ENCODE peak calls at places on chromosomes 4 and X, in four cellular contexts. C, I, U and A are unnamed samples.

GRCh38 chrX:7077910-7078245 is 69.6 kb upstream of the STS start:
- DNase-seq in I (no peak), C (no peak), U (no peak), A (no peak)

GRCh38 chrX:117854806-117855205 is 261.8 kb downstream of the KLHL13 start:
- DNase-seq in I (no peak), U (no peak), C (no peak), A (no peak)

GRCh38 chr4:132097046-132097445 is 1052.0 kb upstream of the PCDH10 start:
- DNase-seq in I (no peak), U (no peak), C (no peak), A (no peak)

GRCh38 chrX:71103110-71103983 is 3.2 kb downstream of the CXorf65 start:
- DNase-seq in U (peak), C (no peak), I (no peak), A (no peak)

GRCh38 chrX:134236690-134237362 is at the start of gene CCDC160:
- DNase-seq in U (peak), I (peak), C (peak), A (no peak)

GRCh38 chr4:65635051-65635821 is 35.1 kb downstream of the EPHA5 start:
- DNase-seq in U (no peak), I (no peak), C (no peak), A (no peak)

GRCh38 chr4:87428979-87429378 is 6.6 kb downstream of the NUDT9 start:
- DNase-seq in U (no peak), C (no peak), I (no peak), A (no peak)

GRCh38 chr4:156113138-156113537 is 159.5 kb upstream of the CTSO start:
- DNase-seq in C (no peak), U (no peak), I (no peak), A (no peak)

GRCh38 chr4:186831574-186831973 is 107.9 kb upstream of the FAT1 start:
- DNase-seq in U (no peak), C (no peak), I (no peak), A (no peak)

GRCh38 chr4:79209822-79210635 is 115.8 kb downstream of the NAA11 start:
- DNase-seq in U (peak), C (no peak), I (no peak), A (no peak)

GRCh38 chrX:120302434-120302833 is 8.8 kb downstream of the TMEM255A start:
- DNase-seq in U (no peak), I (no peak), C (no peak), A (no peak)

GRCh38 chr4:87216469-87216868 is 3.9 kb downstream of the KLHL8 start:
- DNase-seq in U (no peak), I (no peak), C (no peak), A (no peak)

GRCh38 chrX:44303119-44303518 is 40.4 kb downstream of the EFHC2 start:
- DNase-seq in I (no peak), C (no peak), U (no peak), A (no peak)

GRCh38 chrX:110746014-110746413 is 49.6 kb downstream of the CHRDL1 start:
- DNase-seq in I (no peak), U (no peak), C (no peak), A (no peak)

GRCh38 chrX:134501942-134502341 is 42.0 kb downstream of the HPRT1 start:
- DNase-seq in C (no peak), I (no peak), U (no peak), A (no peak)

GRCh38 chrX:13387656-13388421 is 68.0 kb upstream of the ATXN3L start:
- DNase-seq in C (no peak), U (no peak), I (no peak), A (no peak)

GRCh38 chr4:120869511-120870278 is 52.8 kb downstream of the PRDM5 start:
- DNase-seq in U (no peak), I (no peak), C (no peak), A (no peak)

GRCh38 chr4:17324431-17324830 is 187.5 kb downstream of the QDPR start:
- DNase-seq in U (no peak), I (no peak), C (no peak), A (no peak)

DNA sequence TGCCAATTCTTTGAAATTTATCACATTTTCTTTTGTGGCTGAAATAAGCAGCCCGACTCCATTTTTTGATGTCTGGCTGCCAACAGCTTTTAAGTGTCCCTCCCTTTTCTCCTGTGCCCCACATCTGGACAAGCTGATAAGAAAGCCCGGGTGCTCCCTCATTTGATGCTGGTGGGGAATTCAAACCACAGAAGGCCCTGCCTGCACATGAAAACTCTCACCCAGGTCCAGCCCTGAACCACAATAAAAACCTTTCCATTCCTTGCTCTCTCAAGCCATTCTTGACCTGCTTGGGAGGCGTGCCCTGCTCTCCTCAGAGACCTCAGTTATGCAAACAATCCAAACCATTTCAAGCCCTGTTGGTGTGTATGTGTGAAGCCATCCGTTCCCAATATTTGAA is 93.9 kb downstream of the FAM53A start:
- DNase-seq in U (peak), I (no peak), C (no peak), A (no peak)
- TF ChIP-seq EP300 in U (no peak), I (no peak), C (no peak), A (no peak)

GRCh38 chrX:2703991-2704369 is 12.9 kb downstream of the CD99 start:
- DNase-seq in U (no peak), C (no peak), I (no peak), A (no peak)

GRCh38 chrX:2705461-2705860 is 14.4 kb downstream of the CD99 start:
- DNase-seq in U (no peak), I (no peak), C (no peak), A (no peak)

GRCh38 chrX:2707334-2707760 is 16.3 kb downstream of the CD99 start:
- DNase-seq in C (no peak), U (peak), I (peak), A (peak)

GRCh38 chrX:2708016-2708415 is 16.9 kb downstream of the CD99 start:
- DNase-seq in U (no peak), C (no peak), I (no peak), A (no peak)

DNA sequence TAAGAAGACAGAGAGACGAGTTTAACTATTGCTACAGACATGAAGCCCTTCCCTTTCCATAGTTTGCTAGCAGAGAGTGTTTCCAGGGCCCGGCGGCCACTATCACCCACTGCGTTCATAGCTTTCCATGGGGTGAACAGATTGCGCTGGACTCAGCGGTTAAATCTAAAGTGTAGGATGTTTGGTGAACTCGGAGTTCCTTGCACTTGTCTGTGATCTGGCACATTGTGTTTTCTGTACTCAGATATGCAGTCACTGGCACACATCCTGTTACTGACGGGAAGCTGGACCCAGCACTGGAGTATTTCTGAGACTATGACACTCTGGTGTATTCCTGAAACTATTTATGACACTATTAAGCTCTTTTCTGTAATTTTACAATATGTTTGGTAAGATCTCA is 13.9 kb downstream of the CD99 start:
- DNase-seq in U (no peak), I (no peak), C (no peak), A (no peak)
- TF ChIP-seq EP300 in U (peak), I (no peak), C (peak), A (peak)

DNA sequence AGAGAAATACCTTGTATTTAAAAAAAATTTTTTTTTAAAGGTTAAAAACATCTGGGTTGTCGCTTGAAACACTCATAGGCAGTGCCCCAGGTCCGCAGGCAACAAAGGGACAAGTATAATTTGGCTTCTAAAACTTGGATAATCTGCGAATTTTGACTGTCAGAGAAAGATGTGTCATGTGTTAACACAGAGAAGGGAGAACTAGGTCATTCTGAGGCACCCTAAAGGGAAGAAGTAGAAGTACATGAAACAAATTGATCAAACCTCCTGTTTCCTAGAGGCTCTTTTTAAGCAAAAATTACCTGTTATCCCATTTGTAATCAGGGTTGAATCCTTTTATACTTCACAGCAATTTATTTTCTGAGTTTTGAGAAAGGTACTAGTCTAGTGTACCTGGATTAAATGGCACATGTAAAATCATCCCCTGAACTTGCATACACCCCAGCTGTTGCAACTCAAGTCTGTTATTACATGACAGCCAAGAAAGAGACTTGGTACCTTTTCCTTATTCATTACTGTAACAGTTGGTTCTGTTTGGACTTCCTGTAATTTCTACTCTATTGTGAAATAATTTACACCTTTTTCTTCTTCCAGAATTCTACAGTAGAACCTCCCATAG is 1.7 kb downstream of the SRD5A3 start:
- DNase-seq in C (no peak), U (no peak), I (no peak), A (no peak)
- TF ChIP-seq EP300 in C (no peak), U (no peak), I (no peak), A (no peak)

GRCh38 chr4:73258668-73259551 is at the start of gene ANKRD17:
- DNase-seq in U (peak), C (peak), I (peak), A (peak)
- TF ChIP-seq EP300 in U (peak), C (no peak), I (no peak), A (peak)

GRCh38 chrX:53323196-53323595 is 41.8 kb upstream of the IQSEC2 start:
- DNase-seq in C (no peak), I (no peak), U (no peak), A (no peak)

GRCh38 chrX:53321943-53322497 is 40.6 kb upstream of the IQSEC2 start:
- DNase-seq in C (no peak), U (no peak), I (no peak), A (no peak)

GRCh38 chrX:53319614-53320542 is 38.5 kb upstream of the IQSEC2 start:
- DNase-seq in U (no peak), C (no peak), I (no peak), A (no peak)

GRCh38 chrX:53320543-53321215 is 39.3 kb upstream of the IQSEC2 start:
- DNase-seq in I (no peak), U (no peak), C (peak), A (no peak)

GRCh38 chrX:53321216-53321942 is 40.0 kb upstream of the IQSEC2 start:
- DNase-seq in I (no peak), C (peak), U (no peak), A (no peak)
- TF ChIP-seq EP300 in I (no peak), C (no peak), U (no peak), A (no peak)

GRCh38 chr4:151524610-151525009 is 115.6 kb downstream of the FHIP1A start:
- DNase-seq in U (no peak), C (no peak), I (no peak), A (no peak)
- TF ChIP-seq EP300 in U (no peak), C (no peak), I (no peak), A (no peak)

DNA sequence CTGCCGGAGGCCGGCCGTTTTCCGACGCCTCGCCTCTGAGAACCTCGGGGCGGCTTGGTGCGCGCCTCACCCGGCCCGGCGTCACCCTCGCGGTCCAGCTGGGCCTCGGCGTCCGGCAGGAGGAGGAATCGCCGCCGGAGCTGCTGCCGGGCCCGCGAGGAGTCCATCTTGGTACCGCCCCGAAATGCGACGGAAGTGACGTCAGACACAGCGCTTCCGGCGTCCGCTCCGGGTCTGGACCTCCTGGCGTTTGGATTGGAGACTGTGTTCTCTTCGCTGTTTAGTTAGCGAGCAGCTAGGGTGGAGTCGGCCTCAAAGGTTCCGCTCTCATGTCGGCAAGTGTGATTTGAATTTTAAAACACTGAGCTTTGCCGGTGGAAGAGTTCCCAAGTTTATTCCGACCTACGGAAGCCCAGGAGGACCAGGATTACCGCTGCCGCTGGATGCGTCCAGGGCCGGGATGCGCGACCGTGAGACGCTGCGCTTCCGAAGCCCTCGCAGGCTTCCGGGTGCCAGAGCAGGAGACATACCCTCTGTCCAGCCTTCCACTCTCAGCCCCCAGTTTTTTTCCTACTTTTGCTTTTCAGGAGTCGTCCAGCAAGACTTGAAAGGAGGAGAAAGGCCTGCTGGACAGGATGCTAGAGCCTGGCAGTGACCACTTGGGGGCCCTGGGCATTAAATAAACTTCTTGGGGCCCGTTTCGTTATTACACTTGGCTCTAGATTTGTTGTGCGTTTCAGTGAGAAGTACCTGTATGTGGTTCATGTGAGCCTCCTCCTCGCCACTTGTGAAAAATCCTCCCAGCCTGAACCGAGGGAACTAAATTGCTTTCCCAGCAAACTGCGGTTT is at the start of gene TMEM128:
- DNase-seq in I (peak), C (peak), U (peak), A (peak)
- TF ChIP-seq EP300 in I (no peak), C (no peak), U (no peak), A (no peak)

GRCh38 chrX:29693912-29694311 is 521.5 kb upstream of the MAGEB2 start:
- DNase-seq in C (no peak), U (no peak), I (no peak), A (no peak)
- TF ChIP-seq EP300 in C (no peak), U (no peak), I (no peak), A (no peak)

GRCh38 chr4:78121338-78121904 is 64.3 kb downstream of the FRAS1 start:
- DNase-seq in I (no peak), C (no peak), U (no peak), A (no peak)
- TF ChIP-seq EP300 in I (no peak), C (no peak), U (no peak), A (no peak)

DNA sequence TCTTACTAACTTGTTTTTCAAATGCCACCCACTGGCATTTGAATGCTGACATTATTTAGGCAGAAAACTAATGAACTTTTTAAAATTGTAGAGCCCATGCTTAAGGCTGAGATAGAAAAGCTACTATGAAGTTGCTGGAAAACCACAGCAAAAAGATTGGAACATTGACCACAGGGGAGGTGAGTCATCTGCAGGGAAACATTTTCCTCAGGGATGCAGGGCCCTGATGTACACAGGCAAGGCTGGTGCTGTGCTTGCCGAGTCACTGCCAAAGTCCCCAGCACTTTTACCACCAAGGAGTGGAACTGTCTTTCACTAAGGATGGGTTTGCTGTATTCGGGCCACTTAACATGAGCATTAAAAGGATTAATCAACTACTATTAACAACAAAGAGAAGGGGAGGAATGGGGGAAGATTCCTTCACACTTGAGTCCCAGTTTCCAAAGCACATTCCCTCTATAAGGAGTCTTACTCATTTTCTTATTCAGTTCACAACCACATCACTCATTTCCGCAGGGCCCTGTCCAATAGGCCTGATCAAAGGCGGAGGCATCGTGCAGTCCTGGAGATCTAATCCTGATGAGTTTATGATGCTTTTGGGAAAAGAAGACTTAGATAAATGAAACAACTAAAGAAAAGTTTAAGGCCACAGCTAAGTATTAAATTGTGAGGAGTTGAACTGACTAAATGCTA is 202.9 kb upstream of the NPY2R start:
- DNase-seq in U (no peak), C (no peak), I (no peak), A (no peak)
- TF ChIP-seq EP300 in U (no peak), C (no peak), I (no peak), A (no peak)